ENCODE peak calls at places on chromosomes 5 and 9, in four cellular contexts. E is GM12878, D is HepG2, P is K562. R is an unnamed sample.

GRCh38 chr5:42015681-42016080 is 90.6 kb downstream of the FBXO4 start:
- DNase-seq in E (no peak), D (no peak), P (no peak), R (no peak)

GRCh38 chr5:1893754-1894153 is 11.0 kb upstream of the IRX4 start:
- DNase-seq in E (no peak), D (no peak), P (no peak), R (no peak)

GRCh38 chr9:87238545-87238944 is 259.1 kb upstream of the DAPK1 start:
- DNase-seq in E (no peak), D (no peak), P (no peak), R (no peak)

GRCh38 chr9:77440057-77440456 is 208.1 kb downstream of the GNA14 start:
- DNase-seq in E (no peak), D (no peak), P (no peak), R (peak; percentile 53)

GRCh38 chr9:92324451-92324850 is 699 bp downstream of the NOL8 start:
- DNase-seq in E (no peak), D (no peak), P (peak; percentile 30), R (no peak)

GRCh38 chr5:153584561-153585359 is 94.3 kb downstream of the GRIA1 start:
- DNase-seq in E (no peak), D (no peak), P (no peak), R (no peak)

GRCh38 chr9:37963936-37964739 is 60.2 kb upstream of the SLC25A51 start:
- DNase-seq in E (no peak), D (peak; percentile 94), P (no peak), R (no peak)

GRCh38 chr5:97182571-97183099 is 412 bp downstream of the RIOK2 start:
- DNase-seq in E (no peak), D (peak; percentile 44), P (peak; percentile 23), R (no peak)

GRCh38 chr5:57163553-57164006 is 10.3 kb upstream of the GPBP1 start:
- DNase-seq in E (no peak), D (no peak), P (peak; percentile 40), R (no peak)

GRCh38 chr5:138783976-138784375 is 30.8 kb downstream of the CTNNA1 start:
- DNase-seq in E (no peak), D (no peak), P (no peak), R (no peak)

DNA sequence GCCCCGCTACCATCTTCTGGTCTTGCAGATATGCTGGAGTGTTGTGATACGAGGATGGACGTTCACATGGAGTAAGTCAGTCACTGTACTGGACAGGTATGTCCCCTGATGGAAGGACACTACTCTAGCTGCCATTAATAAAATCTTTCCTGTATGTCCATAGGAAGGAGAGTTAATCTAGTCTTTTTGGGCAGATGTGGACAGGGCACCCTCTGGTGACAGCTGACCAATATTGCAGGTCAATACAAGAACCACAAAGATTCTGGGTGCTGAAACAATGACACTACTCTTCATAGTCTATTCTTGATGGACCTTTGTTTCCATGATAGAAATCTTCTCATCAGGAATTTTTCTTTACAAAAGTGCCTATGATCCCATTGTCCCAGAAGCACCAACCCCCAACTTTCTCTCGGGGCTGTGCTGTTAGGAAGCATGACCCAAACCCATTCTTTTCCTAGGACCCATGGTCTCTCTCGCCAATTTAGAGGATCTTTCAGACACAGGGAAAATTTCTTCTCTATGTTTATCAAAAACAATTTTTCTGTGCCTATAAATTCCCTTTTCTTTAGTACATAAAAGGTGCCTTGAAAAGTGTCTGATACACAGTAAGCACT is 376.9 kb downstream of the DTWD2 start:
- DNase-seq in E (no peak), D (peak; percentile 10), P (peak; percentile 17), R (peak; percentile 52)
- TF ChIP-seq CTCF in E (peak; percentile 54), D (peak; percentile 77), P (peak; percentile 53), R (peak; percentile 64)

GRCh38 chr5:157562111-157562581 is 13.4 kb downstream of the ADAM19 start:
- DNase-seq in E (no peak), D (no peak), P (no peak), R (no peak)
- TF ChIP-seq ATF3 in E (no peak), D (no peak), P (no peak), R (no peak)

GRCh38 chr5:61744690-61745619 is 412.9 kb downstream of the ZSWIM6 start:
- DNase-seq in E (no peak), D (peak; percentile 3), P (peak; percentile 19), R (no peak)
- TF ChIP-seq ETV6 in E (no peak), D (no peak), P (no peak), R (no peak)

DNA sequence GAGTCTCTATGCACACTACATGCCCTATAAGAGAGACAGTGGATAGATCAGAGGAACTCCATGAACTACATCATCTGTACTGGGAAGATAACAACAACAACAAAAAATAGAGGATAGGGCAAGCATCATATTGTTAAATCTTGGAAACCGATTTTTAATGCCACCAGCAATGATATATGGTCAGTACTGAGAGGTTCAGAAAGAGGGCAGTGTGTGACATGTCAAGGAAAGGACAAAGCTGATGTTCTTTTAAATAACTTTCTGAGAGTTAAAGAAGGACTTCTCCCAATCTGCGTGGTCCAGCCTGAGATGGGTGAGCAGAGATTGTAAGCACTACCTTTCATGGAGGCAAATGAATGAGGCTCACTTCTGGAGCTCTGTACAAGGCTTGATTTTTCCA is 62.0 kb upstream of the PHF24 start:
- DNase-seq in E (no peak), D (no peak), P (no peak), R (no peak)
- TF ChIP-seq CTCF in E (peak; percentile 10), D (no peak), P (peak; percentile 17), R (no peak)

DNA sequence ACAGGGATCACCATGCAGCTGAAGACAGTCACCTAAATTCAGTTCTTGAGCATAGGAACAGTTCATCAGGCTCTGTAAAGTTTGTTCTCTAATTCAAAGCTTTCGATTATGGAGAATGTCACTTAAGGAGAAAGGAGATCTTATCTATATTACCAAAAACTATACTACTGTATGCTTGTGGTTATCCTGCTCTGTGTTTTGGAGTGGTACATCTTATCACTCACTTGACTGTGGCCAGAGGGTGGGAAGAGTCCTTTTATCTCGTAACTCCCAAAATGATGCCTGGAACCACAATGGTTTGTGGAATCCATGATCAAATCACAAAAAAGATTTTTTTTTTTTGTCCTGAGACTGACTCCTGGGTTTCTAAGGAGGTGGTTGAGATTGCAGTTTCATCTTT is 230.7 kb downstream of the COMMD10 start:
- DNase-seq in E (no peak), D (no peak), P (no peak), R (no peak)
- TF ChIP-seq ATF3 in E (no peak), D (no peak), P (no peak), R (no peak)

R was measured in WTC11.